ENCODE peak calls at places on chromosomes 3 and 15, in ten cellular contexts. X is IMR-90, W is DND-41, R is HCT116, Z is fibroblast of lung, B is GM23248, O is neural progenitor cell, S is endodermal cell, K is neuronal stem cell, P is PC-3. I is an unnamed sample.

GRCh38 chr3:21356402-21356801 is 394.6 kb downstream of the ZNF385D start:
- DNase-seq in K (no peak), O (no peak), P (peak; percentile 44), B (peak; percentile 84), X (peak; percentile 0), Z (peak; percentile 5), R (no peak), S (no peak), W (no peak), I (no peak)

GRCh38 chr3:177599331-177599730 is 402.0 kb upstream of the TBL1XR1 start:
- DNase-seq in B (no peak), X (no peak), W (no peak), P (no peak), O (no peak), K (no peak), R (no peak), S (no peak), Z (no peak), I (no peak)

GRCh38 chr3:94440767-94441493 is 378.1 kb downstream of the NSUN3 start:
- DNase-seq in K (no peak), W (no peak), B (peak; percentile 49), Z (peak; percentile 73), O (no peak), R (no peak), S (no peak), X (peak; percentile 89), P (peak; percentile 85), I (no peak)

GRCh38 chr15:40066531-40066930 is 27.6 kb upstream of the SRP14 start:
- DNase-seq in K (no peak), X (no peak), O (no peak), Z (no peak), P (peak; percentile 19), W (no peak), S (no peak), B (no peak), R (no peak), I (no peak)

GRCh38 chr15:90266485-90266884 is 1.0 kb downstream of the NGRN start:
- DNase-seq in S (no peak), W (no peak), K (no peak), R (no peak), O (no peak), B (peak; percentile 81), P (peak; percentile 33), Z (peak; percentile 29), X (peak; percentile 20), I (peak; percentile 64)

GRCh38 chr3:126421573-126422119 is 26.9 kb downstream of the CFAP100 start:
- DNase-seq in O (no peak), W (no peak), X (no peak), K (no peak), P (no peak), Z (no peak), S (peak; percentile 42), R (no peak), B (no peak), I (no peak)

GRCh38 chr3:86961297-86961696 is 29.7 kb downstream of the VGLL3 start:
- DNase-seq in K (no peak), O (no peak), S (no peak), W (no peak), Z (no peak), X (peak; percentile 58), R (no peak), P (peak; percentile 15), B (no peak), I (no peak)

GRCh38 chr3:11564577-11565001 is 79.1 kb downstream of the VGLL4 start:
- DNase-seq in W (no peak), P (no peak), X (no peak), K (no peak), Z (no peak), O (no peak), S (no peak), B (no peak), R (no peak), I (no peak)

GRCh38 chr3:82157952-82158351 is 396.5 kb upstream of the GBE1 start:
- DNase-seq in W (no peak), B (peak; percentile 84), R (peak; percentile 6), X (peak; percentile 52), Z (peak; percentile 68), S (no peak), K (no peak), O (no peak), P (peak; percentile 93), I (no peak)

GRCh38 chr3:97821413-97821809 is 400 bp upstream of the CRYBG3 start:
- DNase-seq in P (no peak), W (no peak), S (peak; percentile 82), Z (peak; percentile 62), O (no peak), B (no peak), R (no peak), K (no peak), X (no peak), I (peak; percentile 42)

GRCh38 chr3:194967126-194968117 is 281.7 kb downstream of the FAM43A start:
- DNase-seq in X (no peak), Z (no peak), S (no peak), B (no peak), O (no peak), K (no peak), R (no peak), P (no peak), W (no peak), I (no peak)

GRCh38 chr3:18505056-18505455 is 79.9 kb upstream of the SATB1 start:
- DNase-seq in X (no peak), B (no peak), W (no peak), S (no peak), P (peak; percentile 8), K (no peak), O (no peak), R (no peak), Z (no peak), I (no peak)

GRCh38 chr3:18501679-18502343 is 76.7 kb upstream of the SATB1 start:
- DNase-seq in P (peak; percentile 71), K (no peak), B (peak; percentile 1), S (peak; percentile 48), O (no peak), X (no peak), W (no peak), R (no peak), Z (no peak), I (no peak)

GRCh38 chr3:18494251-18494650 is 69.1 kb upstream of the SATB1 start:
- DNase-seq in Z (no peak), R (no peak), K (no peak), X (no peak), W (no peak), P (no peak), B (no peak), O (no peak), S (no peak), I (no peak)

GRCh38 chr3:18500322-18500721 is 75.2 kb upstream of the SATB1 start:
- DNase-seq in S (no peak), Z (no peak), P (peak; percentile 11), K (no peak), B (no peak), W (no peak), O (no peak), X (no peak), R (no peak), I (no peak)

DNA sequence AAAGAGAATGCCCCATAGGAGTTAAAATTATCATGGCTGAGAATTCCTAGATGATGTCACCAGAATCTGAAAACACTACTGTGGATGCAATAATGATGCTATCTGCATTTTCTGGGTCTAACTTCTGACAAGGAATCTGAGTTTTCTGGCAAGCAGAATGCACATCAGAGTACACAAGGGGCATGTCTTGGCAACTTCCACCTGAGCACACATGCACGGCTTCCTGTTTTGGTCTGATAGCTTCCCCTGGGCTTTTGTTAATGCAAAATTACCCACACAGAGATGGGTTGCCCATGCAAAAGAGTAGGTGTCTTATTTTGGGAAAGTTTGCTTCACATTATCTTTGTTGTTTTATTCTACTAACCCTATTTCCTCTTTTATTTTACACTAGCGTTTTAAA is 74.1 kb upstream of the SATB1 start:
- DNase-seq in X (no peak), R (no peak), S (no peak), Z (no peak), K (no peak), B (no peak), O (no peak), W (peak; percentile 67), P (no peak), I (peak; percentile 58)
- H3K27ac ChIP-seq in X (no peak overlapping the region), R (no peak overlapping the region), S (no peak overlapping the region), Z (no peak overlapping the region), K (no peak overlapping the region), B (no peak overlapping the region), O (no peak overlapping the region), W (peak overlapping the region; percentile 53), P (no peak overlapping the region), I (no peak overlapping the region)

GRCh38 chr3:129429597-129429996 is 1.2 kb upstream of the EFCAB12 start:
- DNase-seq in R (no peak), W (no peak), Z (no peak), S (peak; percentile 80), P (no peak), X (no peak), B (no peak), K (no peak), O (no peak), I (no peak)

GRCh38 chr3:129428382-129429079 is at the start of gene EFCAB12:
- DNase-seq in Z (peak; percentile 92), B (peak; percentile 97), W (no peak), S (peak; percentile 98), O (peak; percentile 97), R (no peak), X (peak; percentile 88), P (peak; percentile 79), K (peak; percentile 88), I (peak; percentile 97)

GRCh38 chr3:129432036-129432435 is 3.6 kb upstream of the EFCAB12 start:
- DNase-seq in S (no peak), W (no peak), K (no peak), O (no peak), B (no peak), X (no peak), R (no peak), P (no peak), Z (no peak), I (no peak)

GRCh38 chr3:129428020-129428381 is 435 bp downstream of the EFCAB12 start:
- DNase-seq in P (no peak), R (no peak), Z (peak; percentile 15), W (no peak), O (no peak), X (no peak), B (no peak), K (no peak), S (no peak), I (no peak)

GRCh38 chr3:129429080-129429451 is 630 bp upstream of the EFCAB12 start:
- DNase-seq in K (no peak), S (no peak), R (no peak), X (no peak), O (no peak), Z (no peak), W (no peak), B (peak; percentile 21), P (no peak), I (no peak)
- H3K9ac ChIP-seq in K (no peak overlapping the region), S (no peak overlapping the region), R (no peak overlapping the region), X (no peak overlapping the region), O (no peak overlapping the region), Z (no peak overlapping the region), W (no peak overlapping the region), B (peak overlapping the region; percentile 23), P (no peak overlapping the region), I (peak overlapping the region; percentile 38)

GRCh38 chr3:161744366-161744765 is 247.8 kb downstream of the OTOL1 start:
- DNase-seq in R (no peak), S (no peak), Z (no peak), O (no peak), X (no peak), K (no peak), B (no peak), W (no peak), P (no peak), I (no peak)
- H3K4me1 ChIP-seq in R (no peaks in the 10 kb centered on the region), S (no peaks in the 10 kb centered on the region), Z (no peaks in the 10 kb centered on the region), O (no peaks in the 10 kb centered on the region), X (no peaks in the 10 kb centered on the region), K (no peaks in the 10 kb centered on the region), B (no peaks in the 10 kb centered on the region), W (no peaks in the 10 kb centered on the region), P (no peaks in the 10 kb centered on the region), I (no peaks in the 10 kb centered on the region)

GRCh38 chr3:66884659-66885058 is 113.4 kb upstream of the KBTBD8 start:
- DNase-seq in P (no peak), W (no peak), R (no peak), B (no peak), Z (no peak), K (no peak), O (no peak), X (no peak), S (no peak), I (no peak)
- H3K27ac ChIP-seq in P (no peak overlapping the region), W (no peak overlapping the region), R (no peak overlapping the region), B (no peak overlapping the region), Z (no peak overlapping the region), K (no peak overlapping the region), O (no peak overlapping the region), X (no peak overlapping the region), S (peak overlapping the region; percentile 95), I (no peak overlapping the region)